ENCODE peak calls at places on chromosomes 13 and 19, in nine cellular contexts. One of them, this sample, is unnamed.

GRCh38 chr19:2371656-2372055 is 11.6 kb downstream of the TMPRSS9 start:
- DNase-seq in heart left ventricle: no peak
- DNase-seq in GM04504: peak; percentile 32
- DNase-seq in NCI-H146: no peak
- DNase-seq in NCI-H345: no peak
- DNase-seq in cardiac muscle cell: no peak
- DNase-seq in fibroblast of mammary gland: peak; percentile 74
- DNase-seq in neuronal stem cell: no peak
- DNase-seq in nucleus accumbens: no peak
- DNase-seq in this sample: no peak

GRCh38 chr13:31046711-31047279 is 114.3 kb downstream of the TEX26 start:
- DNase-seq in heart left ventricle: peak; percentile 11
- DNase-seq in GM04504: no peak
- DNase-seq in NCI-H146: peak; percentile 76
- DNase-seq in NCI-H345: peak; percentile 92
- DNase-seq in cardiac muscle cell: peak; percentile 68
- DNase-seq in fibroblast of mammary gland: peak; percentile 19
- DNase-seq in neuronal stem cell: no peak
- DNase-seq in nucleus accumbens: no peak
- DNase-seq in this sample: peak; percentile 28

GRCh38 chr19:53157601-53158000 is 1.3 kb downstream of the ZNF347 start:
- DNase-seq in heart left ventricle: peak; percentile 16
- DNase-seq in GM04504: no peak
- DNase-seq in NCI-H146: no peak
- DNase-seq in NCI-H345: no peak
- DNase-seq in cardiac muscle cell: peak; percentile 22
- DNase-seq in fibroblast of mammary gland: peak; percentile 12
- DNase-seq in neuronal stem cell: peak; percentile 11
- DNase-seq in nucleus accumbens: no peak
- DNase-seq in this sample: no peak

GRCh38 chr19:19372656-19373416 is 32.6 kb upstream of the GATAD2A start:
- DNase-seq in heart left ventricle: peak; percentile 83
- DNase-seq in GM04504: no peak
- DNase-seq in NCI-H146: peak; percentile 62
- DNase-seq in NCI-H345: no peak
- DNase-seq in cardiac muscle cell: peak; percentile 61
- DNase-seq in fibroblast of mammary gland: peak; percentile 29
- DNase-seq in neuronal stem cell: no peak
- DNase-seq in nucleus accumbens: no peak
- DNase-seq in this sample: peak; percentile 80

GRCh38 chr19:44628793-44629192 is 14.9 kb upstream of the PVR start:
- DNase-seq in heart left ventricle: no peak
- DNase-seq in GM04504: no peak
- DNase-seq in NCI-H146: no peak
- DNase-seq in NCI-H345: no peak
- DNase-seq in cardiac muscle cell: no peak
- DNase-seq in fibroblast of mammary gland: no peak
- DNase-seq in neuronal stem cell: no peak
- DNase-seq in nucleus accumbens: no peak
- DNase-seq in this sample: no peak

GRCh38 chr19:30590596-30591229 is 218.5 kb downstream of the ZNF536 start:
- DNase-seq in heart left ventricle: no peak
- DNase-seq in GM04504: no peak
- DNase-seq in NCI-H146: no peak
- DNase-seq in NCI-H345: no peak
- DNase-seq in cardiac muscle cell: no peak
- DNase-seq in fibroblast of mammary gland: no peak
- DNase-seq in neuronal stem cell: no peak
- DNase-seq in nucleus accumbens: peak; percentile 61
- DNase-seq in this sample: no peak

GRCh38 chr19:51439021-51439465 is 19.2 kb downstream of the SIGLEC8 start:
- DNase-seq in heart left ventricle: no peak
- DNase-seq in GM04504: no peak
- DNase-seq in NCI-H146: no peak
- DNase-seq in NCI-H345: no peak
- DNase-seq in cardiac muscle cell: peak; percentile 26
- DNase-seq in fibroblast of mammary gland: peak; percentile 16
- DNase-seq in neuronal stem cell: no peak
- DNase-seq in nucleus accumbens: no peak
- DNase-seq in this sample: no peak

GRCh38 chr19:45769821-45770191 is 754 bp upstream of the SIX5 start:
- DNase-seq in heart left ventricle: peak; percentile 51
- DNase-seq in GM04504: no peak
- DNase-seq in NCI-H146: peak; percentile 62
- DNase-seq in NCI-H345: no peak
- DNase-seq in cardiac muscle cell: no peak
- DNase-seq in fibroblast of mammary gland: peak; percentile 44
- DNase-seq in neuronal stem cell: no peak
- DNase-seq in nucleus accumbens: peak; percentile 81
- DNase-seq in this sample: peak; percentile 45

GRCh38 chr19:43595605-43595998 is 332 bp downstream of the IRGQ start:
- DNase-seq in heart left ventricle: no peak
- DNase-seq in GM04504: no peak
- DNase-seq in NCI-H146: no peak
- DNase-seq in NCI-H345: no peak
- DNase-seq in cardiac muscle cell: no peak
- DNase-seq in fibroblast of mammary gland: no peak
- DNase-seq in neuronal stem cell: no peak
- DNase-seq in nucleus accumbens: no peak
- DNase-seq in this sample: no peak

GRCh38 chr13:111598751-111599150 is 278.3 kb downstream of the TEX29 start:
- DNase-seq in heart left ventricle: no peak
- DNase-seq in GM04504: no peak
- DNase-seq in NCI-H146: no peak
- DNase-seq in NCI-H345: no peak
- DNase-seq in cardiac muscle cell: no peak
- DNase-seq in fibroblast of mammary gland: no peak
- DNase-seq in neuronal stem cell: no peak
- DNase-seq in nucleus accumbens: no peak
- DNase-seq in this sample: no peak

GRCh38 chr13:101757446-101758039 is 305.1 kb downstream of the ITGBL1 start:
- DNase-seq in heart left ventricle: no peak
- DNase-seq in GM04504: peak; percentile 12
- DNase-seq in NCI-H146: peak; percentile 70
- DNase-seq in NCI-H345: peak; percentile 33
- DNase-seq in cardiac muscle cell: peak; percentile 23
- DNase-seq in fibroblast of mammary gland: peak; percentile 63
- DNase-seq in neuronal stem cell: no peak
- DNase-seq in nucleus accumbens: no peak
- DNase-seq in this sample: no peak

GRCh38 chr13:86476656-86477055 is 677.4 kb upstream of the SLITRK6 start:
- DNase-seq in heart left ventricle: no peak
- DNase-seq in GM04504: no peak
- DNase-seq in NCI-H146: no peak
- DNase-seq in NCI-H345: no peak
- DNase-seq in cardiac muscle cell: no peak
- DNase-seq in fibroblast of mammary gland: no peak
- DNase-seq in neuronal stem cell: no peak
- DNase-seq in nucleus accumbens: peak; percentile 15
- DNase-seq in this sample: no peak

GRCh38 chr13:100100115-100100879 is 11.4 kb downstream of the PCCA start:
- DNase-seq in heart left ventricle: peak; percentile 20
- DNase-seq in GM04504: no peak
- DNase-seq in NCI-H146: no peak
- DNase-seq in NCI-H345: no peak
- DNase-seq in cardiac muscle cell: peak; percentile 71
- DNase-seq in fibroblast of mammary gland: peak; percentile 79
- DNase-seq in neuronal stem cell: no peak
- DNase-seq in nucleus accumbens: no peak
- DNase-seq in this sample: no peak

GRCh38 chr13:31798189-31798588 is 58.9 kb downstream of the RXFP2 start:
- DNase-seq in heart left ventricle: no peak
- DNase-seq in GM04504: no peak
- DNase-seq in NCI-H146: no peak
- DNase-seq in NCI-H345: no peak
- DNase-seq in cardiac muscle cell: no peak
- DNase-seq in fibroblast of mammary gland: no peak
- DNase-seq in neuronal stem cell: no peak
- DNase-seq in nucleus accumbens: no peak
- DNase-seq in this sample: no peak

GRCh38 chr13:62193919-62194318 is 778.3 kb upstream of the PCDH20 start:
- DNase-seq in heart left ventricle: no peak
- DNase-seq in GM04504: no peak
- DNase-seq in NCI-H146: no peak
- DNase-seq in NCI-H345: no peak
- DNase-seq in cardiac muscle cell: no peak
- DNase-seq in fibroblast of mammary gland: no peak
- DNase-seq in neuronal stem cell: no peak
- DNase-seq in nucleus accumbens: no peak
- DNase-seq in this sample: no peak

GRCh38 chr13:46373623-46374022 is 13.4 kb downstream of the RUBCNL start:
- DNase-seq in heart left ventricle: no peak
- DNase-seq in GM04504: no peak
- DNase-seq in NCI-H146: no peak
- DNase-seq in NCI-H345: no peak
- DNase-seq in cardiac muscle cell: no peak
- DNase-seq in fibroblast of mammary gland: no peak
- DNase-seq in neuronal stem cell: no peak
- DNase-seq in nucleus accumbens: no peak
- DNase-seq in this sample: no peak

GRCh38 chr19:41927810-41928192 is 448 bp downstream of the ERFL start:
- DNase-seq in heart left ventricle: no peak
- DNase-seq in GM04504: no peak
- DNase-seq in NCI-H146: no peak
- DNase-seq in NCI-H345: no peak
- DNase-seq in cardiac muscle cell: no peak
- DNase-seq in fibroblast of mammary gland: no peak
- DNase-seq in neuronal stem cell: no peak
- DNase-seq in nucleus accumbens: no peak
- DNase-seq in this sample: no peak

GRCh38 chr19:48968813-48969218 is 3.7 kb downstream of the FTL start:
- DNase-seq in heart left ventricle: no peak
- DNase-seq in GM04504: no peak
- DNase-seq in NCI-H146: no peak
- DNase-seq in NCI-H345: no peak
- DNase-seq in cardiac muscle cell: no peak
- DNase-seq in fibroblast of mammary gland: no peak
- DNase-seq in neuronal stem cell: no peak
- DNase-seq in nucleus accumbens: no peak
- DNase-seq in this sample: no peak

GRCh38 chr13:30985637-30986205 is 53.3 kb downstream of the TEX26 start:
- DNase-seq in heart left ventricle: no peak
- DNase-seq in GM04504: no peak
- DNase-seq in NCI-H146: no peak
- DNase-seq in NCI-H345: no peak
- DNase-seq in cardiac muscle cell: peak; percentile 54
- DNase-seq in fibroblast of mammary gland: peak; percentile 68
- DNase-seq in neuronal stem cell: no peak
- DNase-seq in nucleus accumbens: no peak
- DNase-seq in this sample: no peak

GRCh38 chr13:34340534-34340933 is 522.6 kb downstream of the RFC3 start:
- DNase-seq in heart left ventricle: no peak
- DNase-seq in GM04504: no peak
- DNase-seq in NCI-H146: no peak
- DNase-seq in NCI-H345: no peak
- DNase-seq in cardiac muscle cell: peak; percentile 54
- DNase-seq in fibroblast of mammary gland: peak; percentile 84
- DNase-seq in neuronal stem cell: no peak
- DNase-seq in nucleus accumbens: no peak
- DNase-seq in this sample: no peak

GRCh38 chr19:17296278-17296677 is 6.9 kb downstream of the ABHD8 start:
- DNase-seq in heart left ventricle: no peak
- DNase-seq in GM04504: no peak
- DNase-seq in NCI-H146: peak; percentile 26
- DNase-seq in NCI-H345: no peak
- DNase-seq in cardiac muscle cell: no peak
- DNase-seq in fibroblast of mammary gland: peak; percentile 30
- DNase-seq in neuronal stem cell: no peak
- DNase-seq in nucleus accumbens: no peak
- DNase-seq in this sample: no peak

GRCh38 chr13:46071590-46072249 is 19.2 kb upstream of the ZC3H13 start:
- DNase-seq in heart left ventricle: no peak
- DNase-seq in GM04504: no peak
- DNase-seq in NCI-H146: no peak
- DNase-seq in NCI-H345: no peak
- DNase-seq in cardiac muscle cell: no peak
- DNase-seq in fibroblast of mammary gland: no peak
- DNase-seq in neuronal stem cell: no peak
- DNase-seq in nucleus accumbens: no peak
- DNase-seq in this sample: no peak

GRCh38 chr19:6459356-6460098 is at the start of gene SLC25A23:
- DNase-seq in heart left ventricle: peak; percentile 62
- DNase-seq in GM04504: peak; percentile 10
- DNase-seq in NCI-H146: peak; percentile 67
- DNase-seq in NCI-H345: peak; percentile 81
- DNase-seq in cardiac muscle cell: peak; percentile 83
- DNase-seq in fibroblast of mammary gland: peak; percentile 49
- DNase-seq in neuronal stem cell: peak; percentile 76
- DNase-seq in nucleus accumbens: peak; percentile 72
- DNase-seq in this sample: peak; percentile 61

GRCh38 chr19:5165697-5166019 is 175.0 kb downstream of the PTPRS start:
- DNase-seq in heart left ventricle: no peak
- DNase-seq in GM04504: no peak
- DNase-seq in NCI-H146: no peak
- DNase-seq in NCI-H345: no peak
- DNase-seq in cardiac muscle cell: no peak
- DNase-seq in fibroblast of mammary gland: no peak
- DNase-seq in neuronal stem cell: no peak
- DNase-seq in nucleus accumbens: no peak
- DNase-seq in this sample: no peak

GRCh38 chr19:6739390-6739883 is at the start of gene TRIP10:
- DNase-seq in heart left ventricle: peak; percentile 91
- DNase-seq in GM04504: peak; percentile 53
- DNase-seq in NCI-H146: peak; percentile 60
- DNase-seq in NCI-H345: peak; percentile 75
- DNase-seq in cardiac muscle cell: peak; percentile 88
- DNase-seq in fibroblast of mammary gland: peak; percentile 71
- DNase-seq in neuronal stem cell: peak; percentile 79
- DNase-seq in nucleus accumbens: peak; percentile 74
- DNase-seq in this sample: peak; percentile 90

GRCh38 chr19:4988770-4989251 is 19.9 kb downstream of the KDM4B start:
- DNase-seq in heart left ventricle: peak; percentile 50
- DNase-seq in GM04504: peak; percentile 79
- DNase-seq in NCI-H146: no peak
- DNase-seq in NCI-H345: no peak
- DNase-seq in cardiac muscle cell: peak; percentile 83
- DNase-seq in fibroblast of mammary gland: peak; percentile 93
- DNase-seq in neuronal stem cell: peak; percentile 21
- DNase-seq in nucleus accumbens: no peak
- DNase-seq in this sample: peak; percentile 59

GRCh38 chr19:13505761-13506549 is at the start of gene CACNA1A:
- DNase-seq in heart left ventricle: no peak
- DNase-seq in GM04504: no peak
- DNase-seq in NCI-H146: no peak
- DNase-seq in NCI-H345: no peak
- DNase-seq in cardiac muscle cell: peak; percentile 44
- DNase-seq in fibroblast of mammary gland: no peak
- DNase-seq in neuronal stem cell: peak; percentile 56
- DNase-seq in nucleus accumbens: peak; percentile 29
- DNase-seq in this sample: no peak

GRCh38 chr13:89869312-89869711 is 1478.2 kb upstream of the MIR17HG start:
- DNase-seq in heart left ventricle: no peak
- DNase-seq in GM04504: no peak
- DNase-seq in NCI-H146: no peak
- DNase-seq in NCI-H345: no peak
- DNase-seq in cardiac muscle cell: no peak
- DNase-seq in fibroblast of mammary gland: no peak
- DNase-seq in neuronal stem cell: no peak
- DNase-seq in nucleus accumbens: no peak
- DNase-seq in this sample: no peak

GRCh38 chr19:10964903-10965302 is 4.1 kb downstream of the SMARCA4 start:
- DNase-seq in heart left ventricle: no peak
- DNase-seq in GM04504: no peak
- DNase-seq in NCI-H146: no peak
- DNase-seq in NCI-H345: no peak
- DNase-seq in cardiac muscle cell: no peak
- DNase-seq in fibroblast of mammary gland: no peak
- DNase-seq in neuronal stem cell: no peak
- DNase-seq in nucleus accumbens: no peak
- DNase-seq in this sample: no peak

GRCh38 chr19:45692187-45693111 is at the start of gene QPCTL:
- DNase-seq in heart left ventricle: peak; percentile 96
- DNase-seq in GM04504: peak; percentile 100
- DNase-seq in NCI-H146: peak; percentile 100
- DNase-seq in NCI-H345: peak; percentile 98
- DNase-seq in cardiac muscle cell: peak; percentile 100
- DNase-seq in fibroblast of mammary gland: peak; percentile 99
- DNase-seq in neuronal stem cell: peak; percentile 99
- DNase-seq in nucleus accumbens: peak; percentile 100
- DNase-seq in this sample: peak; percentile 95

GRCh38 chr19:8893419-8893818 is 61.2 kb downstream of the MBD3L1 start:
- DNase-seq in heart left ventricle: no peak
- DNase-seq in GM04504: no peak
- DNase-seq in NCI-H146: no peak
- DNase-seq in NCI-H345: no peak
- DNase-seq in cardiac muscle cell: no peak
- DNase-seq in fibroblast of mammary gland: no peak
- DNase-seq in neuronal stem cell: no peak
- DNase-seq in nucleus accumbens: no peak
- DNase-seq in this sample: no peak